ENCODE peak calls at places on chromosome X, in four cellular contexts. X is cardiac muscle cell, E is PC-3, S is mucosa of descending colon. Z is an unnamed sample.

GRCh38 chrX:139202742-139203410 is 327.7 kb upstream of the F9 start:
- DNase-seq in X (no peak), E (no peak), S (no peak), Z (no peak)

GRCh38 chrX:100829730-100830129 is 9.5 kb downstream of the CSTF2 start:
- DNase-seq in X (peak; percentile 39), E (peak; percentile 57), S (no peak), Z (no peak)

GRCh38 chrX:122943918-122944317 is 240.2 kb upstream of the GRIA3 start:
- DNase-seq in X (peak; percentile 0), E (peak; percentile 46), S (no peak), Z (no peak)

GRCh38 chrX:105533951-105534350 is 288.4 kb upstream of the NRK start:
- DNase-seq in X (peak; percentile 6), E (no peak), S (no peak), Z (no peak)

GRCh38 chrX:110412971-110413726 is 54.5 kb downstream of the RTL9 start:
- DNase-seq in X (peak; percentile 75), E (peak; percentile 82), S (peak; percentile 62), Z (peak; percentile 65)

GRCh38 chrX:148573119-148573518 is 72.7 kb downstream of the AFF2 start:
- DNase-seq in X (no peak), E (no peak), S (no peak), Z (no peak)

GRCh38 chrX:66150188-66150587 is 13.9 kb upstream of the HEPH start:
- DNase-seq in X (no peak), E (no peak), S (no peak), Z (no peak)

GRCh38 chrX:649166-649565 is 18.6 kb downstream of the SHOX start:
- DNase-seq in X (no peak), E (no peak), S (no peak), Z (peak; percentile 11)

GRCh38 chrX:9188117-9188516 is 154.2 kb upstream of the FAM9B start:
- DNase-seq in X (no peak), E (no peak), S (no peak), Z (no peak)

GRCh38 chrX:23803931-23804381 is 21.0 kb downstream of the SAT1 start:
- DNase-seq in X (peak; percentile 84), E (peak; percentile 83), S (peak; percentile 37), Z (no peak)

GRCh38 chrX:123731987-123732678 is 719 bp downstream of the THOC2 start:
- DNase-seq in X (peak; percentile 40), E (peak; percentile 15), S (peak; percentile 52), Z (peak; percentile 29)

GRCh38 chrX:150680974-150681373 is 12.2 kb upstream of the MTMR1 start:
- DNase-seq in X (peak; percentile 29), E (peak; percentile 66), S (no peak), Z (no peak)

GRCh38 chrX:110003167-110004156 is 548 bp downstream of the TMEM164 start:
- DNase-seq in X (peak; percentile 23), E (no peak), S (peak; percentile 47), Z (peak; percentile 58)

GRCh38 chrX:44669626-44670025 is 127.0 kb upstream of the FUNDC1 start:
- DNase-seq in X (no peak), E (peak; percentile 31), S (no peak), Z (no peak)

DNA sequence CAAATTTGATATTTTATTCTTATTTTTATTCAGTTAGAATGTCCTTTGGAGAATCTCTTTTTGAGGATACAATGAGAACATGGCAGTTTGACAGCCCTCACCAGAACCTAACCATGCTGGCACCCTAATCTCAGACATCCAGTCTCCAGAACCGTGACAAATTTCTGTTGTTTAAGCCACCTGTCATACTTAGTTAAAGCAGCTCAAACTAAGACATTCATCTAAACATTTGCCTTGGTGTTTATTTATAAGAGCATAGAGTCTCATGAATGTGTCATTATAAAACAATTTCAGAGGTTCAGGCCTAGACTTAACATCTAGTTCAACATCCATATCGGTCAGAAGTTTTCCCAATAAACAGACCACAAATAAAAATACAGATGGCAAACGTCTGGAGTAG is 125.1 kb upstream of the FUNDC1 start:
- DNase-seq in X (no peak), E (no peak), S (no peak), Z (no peak)
- H3K4me3 ChIP-seq in X (no peak overlapping the region), E (no peak overlapping the region), S (no peak overlapping the region), Z (no peak overlapping the region)

DNA sequence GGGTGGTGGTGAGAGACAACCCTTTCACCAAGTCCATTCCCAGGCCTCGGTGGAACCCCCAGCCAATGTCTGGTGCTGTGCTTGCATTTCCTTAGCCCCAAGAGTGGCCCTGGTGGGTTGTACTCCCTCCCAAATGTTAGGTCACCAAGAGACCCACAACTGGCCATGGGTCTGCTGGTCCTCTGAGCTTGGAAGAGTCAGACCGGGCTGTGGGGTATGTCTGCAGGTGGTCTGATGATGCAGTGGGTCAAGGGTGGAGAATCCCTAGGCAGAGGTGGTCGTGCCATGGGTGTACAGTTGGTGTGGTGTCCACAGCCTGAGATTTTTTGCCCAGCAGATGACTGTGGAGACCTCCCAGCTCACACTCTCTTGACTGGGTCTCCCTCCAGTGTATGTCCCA is 535.7 kb upstream of the CNKSR2 start:
- DNase-seq in X (no peak), E (no peak), S (no peak), Z (no peak)
- TF ChIP-seq CTCF in X (no peak), E (no peak), S (no peak), Z (no peak)

GRCh38 chrX:38563006-38563405 is 1.7 kb downstream of the TSPAN7 start:
- DNase-seq in X (no peak), E (no peak), S (no peak), Z (no peak)
- H3K4me3 ChIP-seq in X (no peak overlapping the region), E (no peak overlapping the region), S (no peak overlapping the region), Z (no peak overlapping the region)

GRCh38 chrX:7191681-7192110 is 43.7 kb upstream of the PUDP start:
- DNase-seq in X (no peak), E (peak; percentile 21), S (no peak), Z (no peak)
- TF ChIP-seq CTCF in X (no peak), E (peak; percentile 68), S (no peak), Z (no peak)

Z was measured in right lobe of liver.